ENCODE peak calls at places on chromosomes 6 and 20, in nine cellular contexts. One of them, this sample, is unnamed.

GRCh38 chr20:24956001-24956761 is 7.1 kb downstream of the CST7 start:
- DNase-seq in T-helper 9 cell: no peak
- DNase-seq in ecto neural progenitor cell: peak
- DNase-seq in CD4-positive, CD25-positive, alpha-beta regulatory T cell: no peak
- DNase-seq in H4: no peak
- DNase-seq in sciatic nerve: peak
- DNase-seq in NCI-H1092 treated with DMSO at 0.1 percent for 48 hours: no peak
- DNase-seq in stimulated activated CD4-positive, alpha-beta T cell treated with anti-CD3 and anti-CD28 coated beads, Interleukin-4, amount 100 ng/mL, for 24 hours: no peak
- DNase-seq in ascending aorta: peak
- DNase-seq in this sample: no peak

GRCh38 chr6:67663105-67663895 is 971.8 kb upstream of the ADGRB3 start:
- DNase-seq in sciatic nerve: no peak
- DNase-seq in CD4-positive, CD25-positive, alpha-beta regulatory T cell: no peak
- DNase-seq in ecto neural progenitor cell: no peak
- DNase-seq in H4: no peak
- DNase-seq in T-helper 9 cell: no peak
- DNase-seq in ascending aorta: no peak
- DNase-seq in NCI-H1092 treated with DMSO at 0.1 percent for 48 hours: no peak
- DNase-seq in stimulated activated CD4-positive, alpha-beta T cell treated with anti-CD3 and anti-CD28 coated beads, Interleukin-4, amount 100 ng/mL, for 24 hours: no peak
- DNase-seq in this sample: no peak

GRCh38 chr20:760751-761417 is 7.4 kb downstream of the SLC52A3 start:
- DNase-seq in sciatic nerve: peak
- DNase-seq in stimulated activated CD4-positive, alpha-beta T cell treated with anti-CD3 and anti-CD28 coated beads, Interleukin-4, amount 100 ng/mL, for 24 hours: peak
- DNase-seq in T-helper 9 cell: peak
- DNase-seq in CD4-positive, CD25-positive, alpha-beta regulatory T cell: no peak
- DNase-seq in H4: no peak
- DNase-seq in ecto neural progenitor cell: peak
- DNase-seq in ascending aorta: no peak
- DNase-seq in NCI-H1092 treated with DMSO at 0.1 percent for 48 hours: no peak
- DNase-seq in this sample: no peak

GRCh38 chr6:131819507-131820228 is 11.8 kb downstream of the ENPP1 start:
- DNase-seq in sciatic nerve: no peak
- DNase-seq in ascending aorta: no peak
- DNase-seq in NCI-H1092 treated with DMSO at 0.1 percent for 48 hours: no peak
- DNase-seq in ecto neural progenitor cell: no peak
- DNase-seq in stimulated activated CD4-positive, alpha-beta T cell treated with anti-CD3 and anti-CD28 coated beads, Interleukin-4, amount 100 ng/mL, for 24 hours: no peak
- DNase-seq in T-helper 9 cell: no peak
- DNase-seq in CD4-positive, CD25-positive, alpha-beta regulatory T cell: no peak
- DNase-seq in H4: peak
- DNase-seq in this sample: no peak

GRCh38 chr20:40750541-40750940 is 61.5 kb upstream of the MAFB start:
- DNase-seq in H4: no peak
- DNase-seq in NCI-H1092 treated with DMSO at 0.1 percent for 48 hours: no peak
- DNase-seq in stimulated activated CD4-positive, alpha-beta T cell treated with anti-CD3 and anti-CD28 coated beads, Interleukin-4, amount 100 ng/mL, for 24 hours: no peak
- DNase-seq in T-helper 9 cell: no peak
- DNase-seq in CD4-positive, CD25-positive, alpha-beta regulatory T cell: no peak
- DNase-seq in ascending aorta: no peak
- DNase-seq in ecto neural progenitor cell: no peak
- DNase-seq in sciatic nerve: no peak
- DNase-seq in this sample: no peak

GRCh38 chr6:159376443-159377182 is 207.4 kb downstream of the FNDC1 start:
- DNase-seq in T-helper 9 cell: no peak
- DNase-seq in H4: no peak
- DNase-seq in ascending aorta: no peak
- DNase-seq in ecto neural progenitor cell: no peak
- DNase-seq in NCI-H1092 treated with DMSO at 0.1 percent for 48 hours: no peak
- DNase-seq in CD4-positive, CD25-positive, alpha-beta regulatory T cell: no peak
- DNase-seq in sciatic nerve: no peak
- DNase-seq in stimulated activated CD4-positive, alpha-beta T cell treated with anti-CD3 and anti-CD28 coated beads, Interleukin-4, amount 100 ng/mL, for 24 hours: no peak
- DNase-seq in this sample: no peak

GRCh38 chr6:31692353-31692752 is 10.8 kb downstream of the ABHD16A start:
- DNase-seq in H4: no peak
- DNase-seq in ecto neural progenitor cell: no peak
- DNase-seq in T-helper 9 cell: no peak
- DNase-seq in ascending aorta: no peak
- DNase-seq in stimulated activated CD4-positive, alpha-beta T cell treated with anti-CD3 and anti-CD28 coated beads, Interleukin-4, amount 100 ng/mL, for 24 hours: no peak
- DNase-seq in CD4-positive, CD25-positive, alpha-beta regulatory T cell: no peak
- DNase-seq in sciatic nerve: no peak
- DNase-seq in NCI-H1092 treated with DMSO at 0.1 percent for 48 hours: no peak
- DNase-seq in this sample: no peak

GRCh38 chr6:14053776-14054175 is 63.8 kb upstream of the CD83 start:
- DNase-seq in T-helper 9 cell: no peak
- DNase-seq in ascending aorta: no peak
- DNase-seq in NCI-H1092 treated with DMSO at 0.1 percent for 48 hours: no peak
- DNase-seq in CD4-positive, CD25-positive, alpha-beta regulatory T cell: no peak
- DNase-seq in H4: no peak
- DNase-seq in ecto neural progenitor cell: no peak
- DNase-seq in stimulated activated CD4-positive, alpha-beta T cell treated with anti-CD3 and anti-CD28 coated beads, Interleukin-4, amount 100 ng/mL, for 24 hours: no peak
- DNase-seq in sciatic nerve: no peak
- DNase-seq in this sample: no peak

GRCh38 chr6:14072084-14072483 is 45.5 kb upstream of the CD83 start:
- DNase-seq in NCI-H1092 treated with DMSO at 0.1 percent for 48 hours: no peak
- DNase-seq in stimulated activated CD4-positive, alpha-beta T cell treated with anti-CD3 and anti-CD28 coated beads, Interleukin-4, amount 100 ng/mL, for 24 hours: peak
- DNase-seq in CD4-positive, CD25-positive, alpha-beta regulatory T cell: no peak
- DNase-seq in sciatic nerve: no peak
- DNase-seq in ecto neural progenitor cell: no peak
- DNase-seq in T-helper 9 cell: no peak
- DNase-seq in ascending aorta: no peak
- DNase-seq in H4: no peak
- DNase-seq in this sample: no peak

This sample was measured in cerebellar nuclear complex.